ENCODE peak calls at places on chromosome 17, in seven cellular contexts. C, Z, N, Q, L, K and I are unnamed samples. For H3K9me3, the result is how much of the 10 kb centered on the place peaks cover.

GRCh38 chr17:39538875-39539274 is 68.8 kb downstream of the NEUROD2 start:
- DNase-seq in C (no peak), Z (no peak), N (no peak), Q (no peak), L (no peak), K (no peak), I (no peak)

GRCh38 chr17:34651267-34651955 is 72.0 kb downstream of the TMEM132E start:
- DNase-seq in C (peak), Z (no peak), N (no peak), Q (no peak), L (no peak), K (no peak), I (no peak)

GRCh38 chr17:50111687-50112655 is 16.8 kb downstream of the PDK2 start:
- DNase-seq in C (peak), Z (no peak), N (peak), Q (no peak), L (no peak), K (no peak), I (no peak)

GRCh38 chr17:33169580-33170285 is 123.4 kb downstream of the ASIC2 start:
- DNase-seq in C (no peak), Z (no peak), N (no peak), Q (no peak), L (no peak), K (no peak), I (no peak)

GRCh38 chr17:82795615-82796014 is 43.8 kb downstream of the TBCD start:
- DNase-seq in C (no peak), Z (no peak), N (peak), Q (no peak), L (no peak), K (no peak), I (no peak)

GRCh38 chr17:17749025-17749772 is 67.9 kb downstream of the RAI1 start:
- DNase-seq in C (no peak), Z (no peak), N (no peak), Q (no peak), L (peak), K (no peak), I (no peak)

GRCh38 chr17:81961087-81961514 is at the start of gene NOTUM:
- DNase-seq in C (no peak), Z (peak), N (no peak), Q (no peak), L (peak), K (peak), I (no peak)

GRCh38 chr17:68580236-68580903 is 20.8 kb downstream of the FAM20A start:
- DNase-seq in C (no peak), Z (peak), N (no peak), Q (peak), L (no peak), K (peak), I (no peak)

GRCh38 chr17:50550661-50551432 is 3.9 kb downstream of the SPATA20 start:
- DNase-seq in C (peak), Z (peak), N (peak), Q (peak), L (peak), K (peak), I (no peak)

GRCh38 chr17:81976332-81977210 is 858 bp upstream of the ASPSCR1 start:
- DNase-seq in C (peak), Z (peak), N (peak), Q (peak), L (peak), K (no peak), I (no peak)

GRCh38 chr17:44878627-44879221 is 20.5 kb downstream of the EFTUD2 start:
- DNase-seq in C (peak), Z (peak), N (no peak), Q (peak), L (peak), K (peak), I (no peak)

GRCh38 chr17:8162232-8162996 is at the start of gene VAMP2:
- DNase-seq in C (peak), Z (peak), N (peak), Q (peak), L (peak), K (peak), I (peak)

GRCh38 chr17:44214230-44214494 is 5.3 kb downstream of the UBTF start:
- DNase-seq in C (no peak), Z (no peak), N (no peak), Q (no peak), L (no peak), K (no peak), I (no peak)

GRCh38 chr17:80983545-80983944 is 8.1 kb upstream of the CHMP6 start:
- DNase-seq in C (no peak), Z (no peak), N (no peak), Q (no peak), L (no peak), K (no peak), I (no peak)

GRCh38 chr17:19275457-19276082 is 38.4 kb downstream of the EPN2 start:
- DNase-seq in C (no peak), Z (no peak), N (no peak), Q (no peak), L (no peak), K (no peak), I (no peak)

GRCh38 chr17:42387221-42387657 is 1.0 kb downstream of the STAT3 start:
- DNase-seq in C (peak), Z (peak), N (peak), Q (peak), L (no peak), K (peak), I (no peak)

GRCh38 chr17:45675012-45675411 is 109.1 kb upstream of the CRHR1 start:
- DNase-seq in C (no peak), Z (no peak), N (no peak), Q (no peak), L (no peak), K (no peak), I (no peak)

GRCh38 chr17:73156887-73157870 is 7.6 kb upstream of the SSTR2 start:
- DNase-seq in C (no peak), Z (no peak), N (peak), Q (no peak), L (no peak), K (no peak), I (no peak)

GRCh38 chr17:30337393-30337999 is 3.6 kb upstream of the TMIGD1 start:
- DNase-seq in C (no peak), Z (no peak), N (no peak), Q (no peak), L (no peak), K (no peak), I (no peak)

GRCh38 chr17:49362723-49363117 is 670 bp upstream of the ZNF652 start:
- DNase-seq in C (no peak), Z (no peak), N (peak), Q (no peak), L (no peak), K (no peak), I (no peak)

GRCh38 chr17:43768382-43768781 is 9.8 kb upstream of the SOST start:
- DNase-seq in C (peak), Z (no peak), N (no peak), Q (peak), L (peak), K (no peak), I (no peak)

GRCh38 chr17:43784628-43785101 is 4.4 kb downstream of the CFAP97D1 start:
- DNase-seq in C (no peak), Z (peak), N (no peak), Q (no peak), L (no peak), K (peak), I (no peak)

GRCh38 chr17:44968225-44969143 is at the start of gene C1QL1:
- DNase-seq in C (peak), Z (peak), N (peak), Q (peak), L (peak), K (peak), I (peak)

GRCh38 chr17:2595736-2596135 is 2.3 kb downstream of the PAFAH1B1 start:
- DNase-seq in C (no peak), Z (no peak), N (peak), Q (no peak), L (peak), K (peak), I (no peak)

GRCh38 chr17:64694207-64694606 is 32.1 kb upstream of the SMURF2 start:
- DNase-seq in C (peak), Z (peak), N (peak), Q (peak), L (no peak), K (peak), I (no peak)
- H3K27ac ChIP-seq in C (no peak), Z (no peak), N (no peak), Q (no peak), L (no peak), K (no peak), I (no peak)

DNA sequence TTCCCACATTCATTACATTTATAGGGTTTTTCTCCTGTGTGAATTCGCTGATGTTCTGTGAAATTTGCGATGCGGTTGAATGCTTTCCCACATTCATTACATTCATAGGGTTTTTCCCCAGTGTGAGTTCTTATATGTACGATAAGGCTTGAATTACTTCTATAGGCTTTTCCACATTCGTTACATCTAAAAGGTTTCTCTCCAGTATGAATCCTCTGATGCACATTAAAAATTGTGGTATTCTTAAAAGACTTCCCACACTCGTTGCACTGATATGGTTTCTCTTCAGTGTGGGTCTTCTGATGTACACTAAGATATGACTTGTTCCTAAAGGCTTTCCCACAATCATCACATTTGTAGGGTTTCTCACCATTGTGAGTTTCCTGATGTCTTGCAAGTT is 30.4 kb downstream of the ZNF624 start:
- DNase-seq in C (no peak), Z (no peak), N (no peak), Q (no peak), L (peak), K (no peak), I (no peak)
- H3K9me3 ChIP-seq in C (under half), Z (half or more), N (under half), Q (half or more), L (half or more), K (under half), I (under half)

GRCh38 chr17:550776-551175 is 163.9 kb downstream of the VPS53 start:
- DNase-seq in C (no peak), Z (peak), N (no peak), Q (no peak), L (no peak), K (no peak), I (no peak)
- H3K27ac ChIP-seq in C (no peak), Z (peak), N (no peak), Q (no peak), L (no peak), K (no peak), I (no peak)

GRCh38 chr17:74952431-74953128 is 16.9 kb downstream of the OTOP3 start:
- DNase-seq in C (no peak), Z (no peak), N (peak), Q (no peak), L (no peak), K (no peak), I (no peak)
- H3K9me3 ChIP-seq in C (under half), Z (under half), N (under half), Q (under half), L (under half), K (under half), I (under half)

GRCh38 chr17:1554751-1555617 is 7.6 kb downstream of the PITPNA start:
- DNase-seq in C (no peak), Z (no peak), N (no peak), Q (no peak), L (no peak), K (no peak), I (no peak)
- H3K27ac ChIP-seq in C (no peak), Z (no peak), N (no peak), Q (no peak), L (no peak), K (peak), I (no peak)

GRCh38 chr17:20733923-20734322 is 154.4 kb downstream of the CDRT15L2 start:
- DNase-seq in C (no peak), Z (no peak), N (no peak), Q (no peak), L (no peak), K (no peak), I (no peak)
- H3K9me3 ChIP-seq in C (under half), Z (under half), N (under half), Q (under half), L (under half), K (under half), I (under half)

GRCh38 chr17:60076811-60077210 is 1.9 kb downstream of the HEATR6 start:
- DNase-seq in C (no peak), Z (no peak), N (no peak), Q (no peak), L (no peak), K (no peak), I (no peak)
- H3K27ac ChIP-seq in C (peak), Z (no peak), N (no peak), Q (no peak), L (no peak), K (no peak), I (no peak)

GRCh38 chr17:22304667-22305303 is 612.5 kb downstream of the KCNJ18 start:
- DNase-seq in C (peak), Z (no peak), N (no peak), Q (no peak), L (no peak), K (no peak), I (no peak)

GRCh38 chr17:22301353-22301745 is 609.0 kb downstream of the KCNJ18 start:
- DNase-seq in C (no peak), Z (no peak), N (no peak), Q (no peak), L (no peak), K (no peak), I (no peak)

GRCh38 chr17:22303865-22304264 is 611.5 kb downstream of the KCNJ18 start:
- DNase-seq in C (no peak), Z (no peak), N (no peak), Q (no peak), L (no peak), K (no peak), I (no peak)

GRCh38 chr17:22303096-22303495 is 610.8 kb downstream of the KCNJ18 start:
- DNase-seq in C (no peak), Z (no peak), N (no peak), Q (no peak), L (no peak), K (no peak), I (no peak)

GRCh38 chr17:22305356-22306071 is 613.2 kb downstream of the KCNJ18 start:
- DNase-seq in C (no peak), Z (no peak), N (no peak), Q (no peak), L (no peak), K (no peak), I (no peak)
- H3K9me3 ChIP-seq in C (under half), Z (under half), N (under half), Q (under half), L (under half), K (under half), I (under half)

GRCh38 chr17:76039121-76039520 is 12.0 kb upstream of the EVPL start:
- DNase-seq in C (no peak), Z (peak), N (no peak), Q (peak), L (no peak), K (no peak), I (no peak)
- H3K27ac ChIP-seq in C (no peak), Z (peak), N (no peak), Q (peak), L (no peak), K (no peak), I (no peak)

DNA sequence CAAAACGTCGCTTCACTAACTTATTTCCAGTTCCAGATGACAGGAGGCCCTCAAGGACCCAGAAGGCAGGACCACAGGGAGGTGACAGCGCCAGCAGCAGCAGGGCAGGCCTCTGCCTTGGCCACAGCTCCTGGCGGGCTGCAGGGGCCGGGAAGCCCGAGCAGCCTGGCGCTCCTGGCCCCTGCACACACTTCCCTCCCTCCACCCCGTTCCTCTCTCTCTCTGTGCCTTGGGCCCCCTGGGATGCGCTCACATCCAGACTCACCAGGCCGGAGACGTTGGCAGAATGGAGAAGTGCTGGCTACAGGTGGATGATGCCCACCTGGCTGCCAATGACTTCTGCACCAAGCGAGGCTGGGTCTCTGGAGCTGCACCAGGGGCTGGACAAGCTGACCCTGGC is 12.7 kb downstream of the ZNF594 start:
- DNase-seq in C (no peak), Z (no peak), N (no peak), Q (no peak), L (no peak), K (no peak), I (no peak)
- H3K9me3 ChIP-seq in C (under half), Z (half or more), N (under half), Q (half or more), L (under half), K (under half), I (half or more)